ENCODE peak calls at places on chromosomes 5 and 9, in eight cellular contexts. S, Z, A, U, J, K, W and O are unnamed samples.

GRCh38 chr9:135695036-135695435 is 4.2 kb downstream of the SOHLH1 start:
- DNase-seq in S (no peak), Z (no peak), A (no peak), U (no peak), J (no peak), K (no peak), W (no peak), O (no peak)

GRCh38 chr9:38671748-38672147 is 48.2 kb downstream of the FAM240B start:
- DNase-seq in S (no peak), Z (no peak), A (no peak), U (no peak), J (no peak), K (no peak), W (no peak), O (no peak)

GRCh38 chr5:111762895-111763294 is 5.9 kb upstream of the NREP start:
- DNase-seq in S (no peak), Z (no peak), A (no peak), U (no peak), J (no peak), K (no peak), W (no peak), O (no peak)

GRCh38 chr5:33032161-33033085 is 321.3 kb downstream of the NPR3 start:
- DNase-seq in S (no peak), Z (no peak), A (no peak), U (no peak), J (no peak), K (no peak), W (no peak), O (no peak)

GRCh38 chr5:16617272-16617973 is 626 bp upstream of the RETREG1 start:
- DNase-seq in S (no peak), Z (no peak), A (no peak), U (no peak), J (peak; percentile 71), K (no peak), W (no peak), O (peak; percentile 53)

GRCh38 chr9:93305497-93306020 is 121.6 kb downstream of the WNK2 start:
- DNase-seq in S (no peak), Z (no peak), A (no peak), U (no peak), J (no peak), K (no peak), W (no peak), O (no peak)

GRCh38 chr9:132503116-132503515 is 79.3 kb upstream of the BARHL1 start:
- DNase-seq in S (no peak), Z (no peak), A (no peak), U (no peak), J (no peak), K (no peak), W (no peak), O (no peak)

GRCh38 chr9:93674580-93675335 is 98.4 kb downstream of the PHF2 start:
- DNase-seq in S (no peak), Z (peak; percentile 6), A (no peak), U (peak; percentile 8), J (no peak), K (no peak), W (peak; percentile 2), O (no peak)

GRCh38 chr9:123089790-123090189 is 56.3 kb downstream of the GPR21 start:
- DNase-seq in S (no peak), Z (no peak), A (no peak), U (no peak), J (no peak), K (no peak), W (no peak), O (no peak)

GRCh38 chr9:89663264-89663970 is 58.6 kb downstream of the GADD45G start:
- DNase-seq in S (no peak), Z (no peak), A (no peak), U (no peak), J (no peak), K (no peak), W (no peak), O (no peak)

GRCh38 chr5:141330299-141331080 is at the start of gene PCDHGA1:
- DNase-seq in S (peak; percentile 40), Z (no peak), A (no peak), U (no peak), J (peak; percentile 56), K (no peak), W (peak; percentile 25), O (peak; percentile 39)

GRCh38 chr5:16245249-16245648 is 65.7 kb upstream of the MARCHF11 start:
- DNase-seq in S (no peak), Z (no peak), A (no peak), U (no peak), J (no peak), K (no peak), W (no peak), O (no peak)